ENCODE peak calls at places on chromosomes 1 and 21, in eight cellular contexts. R, U, B, Q, A, V, M and L are unnamed samples.

GRCh38 chr1:221777434-221778072 is 35.7 kb upstream of the DUSP10 start:
- DNase-seq in V (no peak), M (no peak), Q (no peak), U (no peak), R (no peak), A (no peak), B (no peak), L (no peak)

GRCh38 chr1:168053681-168054080 is 83.0 kb downstream of the GPR161 start:
- DNase-seq in Q (no peak), B (peak), R (no peak), A (no peak), U (no peak), V (peak), M (no peak), L (no peak)

GRCh38 chr1:12480748-12481362 is 137.2 kb downstream of the DHRS3 start:
- DNase-seq in U (peak), A (peak), B (no peak), V (no peak), R (no peak), M (no peak), Q (no peak), L (no peak)

GRCh38 chr1:203695116-203695515 is 68.5 kb downstream of the ATP2B4 start:
- DNase-seq in B (peak), V (peak), M (no peak), U (no peak), Q (no peak), R (no peak), A (peak), L (no peak)

GRCh38 chr1:243575070-243575469 is 275.0 kb downstream of the AKT3 start:
- DNase-seq in B (no peak), U (no peak), R (no peak), A (no peak), Q (no peak), M (no peak), V (no peak), L (no peak)

GRCh38 chr1:236495359-236496120 is 28.2 kb upstream of the LGALS8 start:
- DNase-seq in V (no peak), U (no peak), A (no peak), B (no peak), R (no peak), Q (no peak), M (no peak), L (no peak)

GRCh38 chr21:44933199-44933937 is 6.5 kb upstream of the SLX9 start:
- DNase-seq in R (no peak), Q (no peak), M (no peak), B (no peak), A (no peak), V (no peak), U (no peak), L (no peak)

GRCh38 chr1:115977481-115978258 is 1.4 kb downstream of the SLC22A15 start:
- DNase-seq in V (peak), Q (no peak), R (no peak), M (no peak), U (peak), B (no peak), A (no peak), L (no peak)

GRCh38 chr1:9476790-9477463 is 62.3 kb upstream of the SLC25A33 start:
- DNase-seq in U (peak), A (no peak), Q (no peak), V (no peak), B (no peak), R (peak), M (no peak), L (no peak)

GRCh38 chr1:24849653-24850295 is 80.3 kb downstream of the RUNX3 start:
- DNase-seq in B (peak), Q (no peak), U (no peak), V (no peak), M (peak), R (no peak), A (no peak), L (no peak)

GRCh38 chr21:20661221-20661620 is 337.0 kb upstream of the NCAM2 start:
- DNase-seq in R (no peak), B (no peak), A (no peak), U (no peak), M (no peak), Q (no peak), V (no peak), L (no peak)

GRCh38 chr1:53293123-53293522 is 34.7 kb downstream of the LRP8 start:
- DNase-seq in U (peak), Q (no peak), V (peak), R (no peak), M (no peak), A (peak), B (no peak), L (no peak)

GRCh38 chr1:201275266-201275666 is 8.0 kb upstream of the PKP1 start:
- DNase-seq in U (peak), V (peak), R (peak), M (peak), A (peak), B (no peak), Q (no peak), L (no peak)

GRCh38 chr1:180291004-180291403 is 60.9 kb downstream of the LHX4 start:
- DNase-seq in V (no peak), A (no peak), M (no peak), B (no peak), Q (no peak), U (peak), R (no peak), L (no peak)

GRCh38 chr1:48536477-48536876 is 64.5 kb upstream of the SPATA6 start:
- DNase-seq in A (no peak), R (no peak), Q (no peak), B (no peak), M (no peak), U (no peak), V (no peak), L (no peak)

DNA sequence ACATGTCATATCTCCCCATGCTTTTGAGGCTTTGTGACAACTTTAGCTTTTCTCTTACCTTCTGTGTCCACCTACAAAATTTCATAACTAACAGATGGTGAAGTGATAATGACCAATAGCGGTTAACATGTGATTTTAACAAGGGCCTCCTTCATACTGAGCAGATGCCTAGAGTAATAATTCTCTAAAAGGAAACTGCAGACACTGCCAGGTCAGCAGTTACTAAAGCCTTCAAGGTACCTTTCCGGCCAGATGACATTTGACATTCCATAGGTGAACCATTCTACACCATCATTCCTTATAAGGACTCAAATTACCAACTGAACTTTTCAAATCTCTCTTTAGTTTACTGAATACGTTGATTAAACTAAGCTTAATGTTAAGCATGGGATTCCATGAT is 205.0 kb downstream of the PLA2G4A start:
- DNase-seq in U (no peak), Q (no peak), A (no peak), R (no peak), M (no peak), B (no peak), V (no peak), L (no peak)
- H3K4me3 ChIP-seq in U (no peak), Q (no peak), A (no peak), R (no peak), M (no peak), B (no peak), V (no peak), L (no peak)

GRCh38 chr1:154931940-154932487 is 4.5 kb downstream of the PMVK start:
- DNase-seq in B (no peak), V (no peak), R (peak), A (no peak), U (no peak), M (peak), Q (no peak), L (no peak)
- H3K4me3 ChIP-seq in B (no peak), V (no peak), R (no peak), A (no peak), U (no peak), M (no peak), Q (no peak), L (no peak)

DNA sequence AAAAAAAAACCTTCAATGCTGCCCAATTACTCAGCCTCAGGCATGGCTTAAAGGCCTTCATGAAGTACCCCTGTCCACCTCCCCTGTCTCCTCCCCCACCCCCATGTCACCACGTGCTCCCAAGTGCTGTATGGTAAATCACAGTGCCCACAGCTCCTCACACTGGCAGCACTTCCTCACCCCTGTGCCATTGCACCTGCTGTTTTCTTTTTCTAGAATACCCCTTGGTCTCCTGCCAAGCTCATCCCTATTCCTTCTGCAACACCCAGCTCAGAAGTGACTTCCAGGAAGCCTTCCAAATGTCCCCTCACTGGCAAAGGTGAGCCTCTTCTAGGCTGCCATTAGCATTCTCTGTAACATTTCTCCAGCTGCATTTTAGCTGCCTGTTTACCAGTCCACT is 9.4 kb downstream of the AKNAD1 start:
- DNase-seq in B (no peak), V (peak), Q (no peak), A (no peak), R (no peak), U (no peak), M (no peak), L (no peak)
- H3K4me3 ChIP-seq in B (no peak), V (no peak), Q (no peak), A (no peak), R (no peak), U (no peak), M (no peak), L (no peak)

GRCh38 chr1:39799770-39800470 is 11.3 kb upstream of the BMP8B start:
- DNase-seq in V (peak), R (peak), A (peak), Q (no peak), M (peak), B (peak), U (peak), L (no peak)
- H3K4me3 ChIP-seq in V (no peak), R (no peak), A (no peak), Q (peak), M (peak), B (no peak), U (no peak), L (no peak)

GRCh38 chr1:75159154-75159553 is 25.0 kb downstream of the LHX8 start:
- DNase-seq in U (no peak), V (no peak), R (no peak), B (no peak), A (no peak), Q (no peak), M (no peak), L (no peak)
- H3K4me3 ChIP-seq in U (no peak), V (no peak), R (no peak), B (no peak), A (no peak), Q (no peak), M (no peak), L (no peak)